ENCODE peak calls at places on chromosomes 16 and 17, in five cellular contexts. One of them, this sample, is unnamed.

GRCh38 chr16:2831203-2831602 is 1.1 kb downstream of the ZG16B start:
- DNase-seq in choroid plexus epithelial cell: no peak
- DNase-seq in uterus: no peak
- DNase-seq in GM06990: no peak
- DNase-seq in neural crest cell: no peak
- DNase-seq in this sample: no peak

GRCh38 chr17:57294629-57295501 is 38.5 kb downstream of the MSI2 start:
- DNase-seq in choroid plexus epithelial cell: peak; percentile 59
- DNase-seq in uterus: no peak
- DNase-seq in GM06990: no peak
- DNase-seq in neural crest cell: no peak
- DNase-seq in this sample: no peak

GRCh38 chr17:42679492-42680330 is 1.9 kb downstream of the CCR10 start:
- DNase-seq in choroid plexus epithelial cell: peak; percentile 75
- DNase-seq in uterus: peak; percentile 63
- DNase-seq in GM06990: peak; percentile 94
- DNase-seq in neural crest cell: peak; percentile 73
- DNase-seq in this sample: peak; percentile 83

GRCh38 chr16:72474511-72475123 is 302.7 kb upstream of the PMFBP1 start:
- DNase-seq in choroid plexus epithelial cell: peak; percentile 94
- DNase-seq in uterus: no peak
- DNase-seq in GM06990: no peak
- DNase-seq in neural crest cell: no peak
- DNase-seq in this sample: no peak

GRCh38 chr17:30095507-30096244 is 20.9 kb upstream of the NSRP1 start:
- DNase-seq in choroid plexus epithelial cell: peak; percentile 90
- DNase-seq in uterus: no peak
- DNase-seq in GM06990: peak; percentile 58
- DNase-seq in neural crest cell: peak; percentile 28
- DNase-seq in this sample: no peak

GRCh38 chr17:7839199-7839889 is 5.3 kb downstream of the KDM6B start:
- DNase-seq in choroid plexus epithelial cell: no peak
- DNase-seq in uterus: no peak
- DNase-seq in GM06990: no peak
- DNase-seq in neural crest cell: no peak
- DNase-seq in this sample: no peak

GRCh38 chr17:61250335-61250890 is 149.2 kb upstream of the TBX2 start:
- DNase-seq in choroid plexus epithelial cell: peak; percentile 73
- DNase-seq in uterus: no peak
- DNase-seq in GM06990: no peak
- DNase-seq in neural crest cell: no peak
- DNase-seq in this sample: no peak

GRCh38 chr16:77376358-77376757 is 58.5 kb downstream of the ADAMTS18 start:
- DNase-seq in choroid plexus epithelial cell: no peak
- DNase-seq in uterus: no peak
- DNase-seq in GM06990: peak; percentile 3
- DNase-seq in neural crest cell: no peak
- DNase-seq in this sample: peak; percentile 23

GRCh38 chr17:59707971-59708425 is 544 bp downstream of the VMP1 start:
- DNase-seq in choroid plexus epithelial cell: no peak
- DNase-seq in uterus: no peak
- DNase-seq in GM06990: no peak
- DNase-seq in neural crest cell: no peak
- DNase-seq in this sample: no peak

GRCh38 chr16:24993722-24994686 is 21.2 kb downstream of the ARHGAP17 start:
- DNase-seq in choroid plexus epithelial cell: peak; percentile 91
- DNase-seq in uterus: no peak
- DNase-seq in GM06990: no peak
- DNase-seq in neural crest cell: no peak
- DNase-seq in this sample: no peak

GRCh38 chr16:79128706-79129105 is 471.8 kb downstream of the MAF start:
- DNase-seq in choroid plexus epithelial cell: no peak
- DNase-seq in uterus: no peak
- DNase-seq in GM06990: no peak
- DNase-seq in neural crest cell: no peak
- DNase-seq in this sample: no peak

GRCh38 chr16:57613514-57613913 is 14.9 kb upstream of the ADGRG1 start:
- DNase-seq in choroid plexus epithelial cell: no peak
- DNase-seq in uterus: no peak
- DNase-seq in GM06990: no peak
- DNase-seq in neural crest cell: no peak
- DNase-seq in this sample: no peak

GRCh38 chr17:34726536-34727384 is 147.4 kb downstream of the TMEM132E start:
- DNase-seq in choroid plexus epithelial cell: no peak
- DNase-seq in uterus: no peak
- DNase-seq in GM06990: no peak
- DNase-seq in neural crest cell: no peak
- DNase-seq in this sample: no peak

GRCh38 chr17:31537558-31537957 is 146.1 kb downstream of the RAB11FIP4 start:
- DNase-seq in choroid plexus epithelial cell: no peak
- DNase-seq in uterus: no peak
- DNase-seq in GM06990: peak; percentile 64
- DNase-seq in neural crest cell: no peak
- DNase-seq in this sample: no peak

GRCh38 chr17:50187741-50188520 is 13.5 kb downstream of the COL1A1 start:
- DNase-seq in choroid plexus epithelial cell: peak; percentile 61
- DNase-seq in uterus: no peak
- DNase-seq in GM06990: no peak
- DNase-seq in neural crest cell: no peak
- DNase-seq in this sample: no peak

GRCh38 chr17:50101346-50102163 is 6.4 kb downstream of the PDK2 start:
- DNase-seq in choroid plexus epithelial cell: peak; percentile 35
- DNase-seq in uterus: peak; percentile 87
- DNase-seq in GM06990: no peak
- DNase-seq in neural crest cell: no peak
- DNase-seq in this sample: no peak

GRCh38 chr17:49515196-49515770 is 20.2 kb downstream of the NGFR start:
- DNase-seq in choroid plexus epithelial cell: peak; percentile 100
- DNase-seq in uterus: peak; percentile 92
- DNase-seq in GM06990: peak; percentile 67
- DNase-seq in neural crest cell: peak; percentile 51
- DNase-seq in this sample: peak; percentile 90

GRCh38 chr16:78113258-78113657 is 13.8 kb downstream of the WWOX start:
- DNase-seq in choroid plexus epithelial cell: no peak
- DNase-seq in uterus: no peak
- DNase-seq in GM06990: no peak
- DNase-seq in neural crest cell: no peak
- DNase-seq in this sample: no peak

GRCh38 chr17:32960815-32961214 is 30.8 kb upstream of the SPACA3 start:
- DNase-seq in choroid plexus epithelial cell: no peak
- DNase-seq in uterus: no peak
- DNase-seq in GM06990: no peak
- DNase-seq in neural crest cell: no peak
- DNase-seq in this sample: no peak

GRCh38 chr17:72118588-72119279 is 2.1 kb upstream of the SOX9 start:
- DNase-seq in choroid plexus epithelial cell: peak; percentile 88
- DNase-seq in uterus: no peak
- DNase-seq in GM06990: no peak
- DNase-seq in neural crest cell: peak; percentile 83
- DNase-seq in this sample: peak; percentile 59

GRCh38 chr16:28553776-28554633 is at the start of gene SGF29:
- DNase-seq in choroid plexus epithelial cell: peak; percentile 96
- DNase-seq in uterus: peak; percentile 95
- DNase-seq in GM06990: peak; percentile 93
- DNase-seq in neural crest cell: peak; percentile 80
- DNase-seq in this sample: peak; percentile 97

GRCh38 chr16:69513180-69513966 is 52.4 kb upstream of the NFAT5 start:
- DNase-seq in choroid plexus epithelial cell: no peak
- DNase-seq in uterus: no peak
- DNase-seq in GM06990: no peak
- DNase-seq in neural crest cell: no peak
- DNase-seq in this sample: no peak

DNA sequence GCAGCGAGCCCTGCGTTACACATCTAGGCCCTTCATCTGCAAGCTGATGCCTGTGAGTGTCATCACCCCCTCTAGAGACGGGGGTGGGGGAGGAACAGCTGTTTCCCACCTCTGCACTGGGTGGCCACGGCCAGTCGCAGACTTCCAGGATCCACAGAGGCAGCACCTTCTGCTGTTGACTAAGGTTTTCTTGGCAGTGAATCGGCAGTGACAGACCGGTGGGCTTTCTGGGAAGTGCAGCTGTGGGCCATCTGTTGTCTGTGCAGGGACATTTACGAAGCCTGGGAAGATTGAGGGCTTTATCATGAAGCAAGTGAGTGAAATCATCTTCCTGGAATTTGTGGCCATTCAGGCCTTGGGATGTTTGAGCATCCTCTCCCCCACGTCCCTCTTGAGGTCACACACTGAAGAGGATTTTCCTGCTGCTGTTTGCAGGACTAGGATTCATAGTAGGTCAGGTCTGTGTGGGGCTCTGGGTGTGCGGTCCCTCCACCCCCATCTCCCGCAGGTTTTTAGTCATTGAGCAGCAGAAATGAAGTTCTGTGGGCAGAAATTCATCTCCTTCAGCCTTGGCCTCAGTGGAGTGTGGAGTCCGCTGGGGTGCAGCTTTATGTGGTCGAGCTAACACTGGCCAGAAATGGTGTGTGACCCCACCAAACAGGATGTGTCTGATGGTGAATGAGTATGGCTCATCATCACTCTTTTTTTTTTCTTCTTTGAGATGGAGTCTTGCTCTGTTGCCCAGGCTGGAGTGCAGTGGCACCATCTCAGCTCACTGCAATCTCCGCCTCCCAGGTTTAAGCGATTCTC is 12.0 kb downstream of the PGS1 start:
- DNase-seq in choroid plexus epithelial cell: peak; percentile 92
- DNase-seq in uterus: peak; percentile 57
- DNase-seq in GM06990: no peak
- DNase-seq in neural crest cell: no peak
- DNase-seq in this sample: no peak
- TF ChIP-seq CTCF in choroid plexus epithelial cell: peak; percentile 27
- TF ChIP-seq CTCF in uterus: no peak
- TF ChIP-seq CTCF in GM06990: no peak
- TF ChIP-seq CTCF in neural crest cell: no peak
- TF ChIP-seq CTCF in this sample: no peak

GRCh38 chr16:68022728-68023537 is at the start of the genes DDX28 and DUS2:
- DNase-seq in choroid plexus epithelial cell: peak; percentile 94
- DNase-seq in uterus: peak; percentile 91
- DNase-seq in GM06990: peak; percentile 97
- DNase-seq in neural crest cell: peak; percentile 94
- DNase-seq in this sample: peak; percentile 93
- TF ChIP-seq CTCF in choroid plexus epithelial cell: no peak
- TF ChIP-seq CTCF in uterus: peak; percentile 55
- TF ChIP-seq CTCF in GM06990: no peak
- TF ChIP-seq CTCF in neural crest cell: no peak
- TF ChIP-seq CTCF in this sample: no peak

GRCh38 chr17:75630071-75630917 is 2.9 kb upstream of the SMIM5 start:
- DNase-seq in choroid plexus epithelial cell: no peak
- DNase-seq in uterus: no peak
- DNase-seq in GM06990: no peak
- DNase-seq in neural crest cell: no peak
- DNase-seq in this sample: no peak

GRCh38 chr17:75628425-75628824 is 4.8 kb upstream of the SMIM5 start:
- DNase-seq in choroid plexus epithelial cell: no peak
- DNase-seq in uterus: no peak
- DNase-seq in GM06990: no peak
- DNase-seq in neural crest cell: no peak
- DNase-seq in this sample: no peak

GRCh38 chr17:75631353-75631752 is 1.9 kb upstream of the SMIM5 start:
- DNase-seq in choroid plexus epithelial cell: no peak
- DNase-seq in uterus: no peak
- DNase-seq in GM06990: no peak
- DNase-seq in neural crest cell: no peak
- DNase-seq in this sample: no peak

GRCh38 chr17:75627094-75627493 is 6.1 kb upstream of the SMIM5 start:
- DNase-seq in choroid plexus epithelial cell: no peak
- DNase-seq in uterus: no peak
- DNase-seq in GM06990: no peak
- DNase-seq in neural crest cell: no peak
- DNase-seq in this sample: no peak

GRCh38 chr17:75629157-75629556 is 4.1 kb upstream of the SMIM5 start:
- DNase-seq in choroid plexus epithelial cell: no peak
- DNase-seq in uterus: no peak
- DNase-seq in GM06990: no peak
- DNase-seq in neural crest cell: no peak
- DNase-seq in this sample: no peak
- TF ChIP-seq CTCF in choroid plexus epithelial cell: no peak
- TF ChIP-seq CTCF in uterus: no peak
- TF ChIP-seq CTCF in GM06990: no peak
- TF ChIP-seq CTCF in neural crest cell: no peak
- TF ChIP-seq CTCF in this sample: no peak

DNA sequence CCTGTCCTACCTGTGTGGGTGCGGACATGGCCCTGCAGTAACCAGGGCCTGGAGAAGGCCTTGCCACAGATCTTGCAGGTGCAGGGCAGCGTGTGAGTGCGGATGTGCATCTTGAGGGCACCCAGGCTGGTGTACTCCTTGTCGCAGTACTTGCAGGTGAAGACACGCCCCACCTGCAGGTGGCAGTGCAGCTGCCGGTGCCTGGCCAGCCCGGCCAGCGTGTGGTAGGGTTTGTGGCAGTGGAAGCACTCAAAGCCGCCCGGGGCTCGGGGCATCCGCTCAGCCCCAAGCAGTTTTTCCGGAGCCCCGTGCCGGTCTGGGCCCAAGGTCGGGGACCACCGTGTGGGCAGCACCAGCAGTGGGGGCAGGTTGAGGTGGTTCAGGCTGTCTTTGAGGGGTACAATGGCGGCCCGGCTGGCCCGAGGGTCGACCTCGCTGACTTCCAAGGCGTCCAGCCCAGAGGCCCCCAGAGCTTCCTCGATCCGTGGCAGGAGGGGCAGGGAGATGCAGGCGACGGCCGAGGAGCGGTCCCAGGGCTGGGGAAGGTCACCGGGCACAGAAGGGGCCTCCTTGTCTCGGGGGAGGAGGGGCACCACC is 5.1 kb downstream of the SNAI3 start:
- DNase-seq in choroid plexus epithelial cell: no peak
- DNase-seq in uterus: no peak
- DNase-seq in GM06990: peak; percentile 80
- DNase-seq in neural crest cell: no peak
- DNase-seq in this sample: peak; percentile 77
- TF ChIP-seq CTCF in choroid plexus epithelial cell: peak; percentile 34
- TF ChIP-seq CTCF in uterus: no peak
- TF ChIP-seq CTCF in GM06990: peak; percentile 90
- TF ChIP-seq CTCF in neural crest cell: peak; percentile 48
- TF ChIP-seq CTCF in this sample: peak; percentile 60

This sample was measured in GM13976.